ENCODE peak calls at places on chromosomes 12 and 14, in seven cellular contexts. One of them, this sample, is unnamed.

GRCh38 chr14:98345186-98345585 is 926.8 kb downstream of the BCL11B start:
- DNase-seq in naive thymus-derived CD8-positive, alpha-beta T cell: no peak
- DNase-seq in activated T-helper 1 cell treated with Interleukin-2 at 50 U/mL for 16 hours: no peak
- DNase-seq in psoas muscle: no peak
- DNase-seq in A549: no peak
- DNase-seq in activated CD4-positive, CD25-positive, alpha-beta regulatory T cell: no peak
- DNase-seq in cardiac septum: no peak
- DNase-seq in this sample: no peak

GRCh38 chr12:70247653-70248199 is 4.5 kb downstream of the CNOT2 start:
- DNase-seq in naive thymus-derived CD8-positive, alpha-beta T cell: no peak
- DNase-seq in activated T-helper 1 cell treated with Interleukin-2 at 50 U/mL for 16 hours: no peak
- DNase-seq in psoas muscle: no peak
- DNase-seq in A549: no peak
- DNase-seq in activated CD4-positive, CD25-positive, alpha-beta regulatory T cell: no peak
- DNase-seq in cardiac septum: no peak
- DNase-seq in this sample: no peak

GRCh38 chr12:78878447-78878846 is 13.9 kb downstream of the SYT1 start:
- DNase-seq in naive thymus-derived CD8-positive, alpha-beta T cell: no peak
- DNase-seq in activated T-helper 1 cell treated with Interleukin-2 at 50 U/mL for 16 hours: no peak
- DNase-seq in psoas muscle: no peak
- DNase-seq in A549: no peak
- DNase-seq in activated CD4-positive, CD25-positive, alpha-beta regulatory T cell: no peak
- DNase-seq in cardiac septum: no peak
- DNase-seq in this sample: no peak

GRCh38 chr12:117732761-117733160 is 236.0 kb downstream of the KSR2 start:
- DNase-seq in naive thymus-derived CD8-positive, alpha-beta T cell: no peak
- DNase-seq in activated T-helper 1 cell treated with Interleukin-2 at 50 U/mL for 16 hours: no peak
- DNase-seq in psoas muscle: no peak
- DNase-seq in A549: no peak
- DNase-seq in activated CD4-positive, CD25-positive, alpha-beta regulatory T cell: no peak
- DNase-seq in cardiac septum: no peak
- DNase-seq in this sample: no peak

GRCh38 chr12:92769124-92769901 is 66.5 kb downstream of the PLEKHG7 start:
- DNase-seq in naive thymus-derived CD8-positive, alpha-beta T cell: peak; percentile 4
- DNase-seq in activated T-helper 1 cell treated with Interleukin-2 at 50 U/mL for 16 hours: no peak
- DNase-seq in psoas muscle: no peak
- DNase-seq in A549: no peak
- DNase-seq in activated CD4-positive, CD25-positive, alpha-beta regulatory T cell: no peak
- DNase-seq in cardiac septum: no peak
- DNase-seq in this sample: no peak

GRCh38 chr14:106586098-106586704 is 1059.8 kb downstream of the TMEM121 start:
- DNase-seq in naive thymus-derived CD8-positive, alpha-beta T cell: peak; percentile 58
- DNase-seq in activated T-helper 1 cell treated with Interleukin-2 at 50 U/mL for 16 hours: peak; percentile 43
- DNase-seq in psoas muscle: no peak
- DNase-seq in A549: no peak
- DNase-seq in activated CD4-positive, CD25-positive, alpha-beta regulatory T cell: peak; percentile 18
- DNase-seq in cardiac septum: peak; percentile 80
- DNase-seq in this sample: no peak

GRCh38 chr14:101481557-101481956 is 79.7 kb upstream of the DIO3 start:
- DNase-seq in naive thymus-derived CD8-positive, alpha-beta T cell: no peak
- DNase-seq in activated T-helper 1 cell treated with Interleukin-2 at 50 U/mL for 16 hours: no peak
- DNase-seq in psoas muscle: peak; percentile 8
- DNase-seq in A549: no peak
- DNase-seq in activated CD4-positive, CD25-positive, alpha-beta regulatory T cell: no peak
- DNase-seq in cardiac septum: peak; percentile 9
- DNase-seq in this sample: no peak

GRCh38 chr14:65478596-65478995 is 66.1 kb downstream of the FUT8 start:
- DNase-seq in naive thymus-derived CD8-positive, alpha-beta T cell: peak; percentile 11
- DNase-seq in activated T-helper 1 cell treated with Interleukin-2 at 50 U/mL for 16 hours: no peak
- DNase-seq in psoas muscle: no peak
- DNase-seq in A549: no peak
- DNase-seq in activated CD4-positive, CD25-positive, alpha-beta regulatory T cell: no peak
- DNase-seq in cardiac septum: no peak
- DNase-seq in this sample: no peak

GRCh38 chr14:35342160-35343010 is 50.2 kb downstream of the PSMA6 start:
- DNase-seq in naive thymus-derived CD8-positive, alpha-beta T cell: no peak
- DNase-seq in activated T-helper 1 cell treated with Interleukin-2 at 50 U/mL for 16 hours: no peak
- DNase-seq in psoas muscle: peak; percentile 92
- DNase-seq in A549: no peak
- DNase-seq in activated CD4-positive, CD25-positive, alpha-beta regulatory T cell: no peak
- DNase-seq in cardiac septum: no peak
- DNase-seq in this sample: no peak

GRCh38 chr12:55467836-55468235 is 2.1 kb downstream of the OR6C70 start:
- DNase-seq in naive thymus-derived CD8-positive, alpha-beta T cell: no peak
- DNase-seq in activated T-helper 1 cell treated with Interleukin-2 at 50 U/mL for 16 hours: no peak
- DNase-seq in psoas muscle: no peak
- DNase-seq in A549: no peak
- DNase-seq in activated CD4-positive, CD25-positive, alpha-beta regulatory T cell: no peak
- DNase-seq in cardiac septum: no peak
- DNase-seq in this sample: no peak

GRCh38 chr12:127723236-127723635 is 543.7 kb upstream of the TMEM132C start:
- DNase-seq in naive thymus-derived CD8-positive, alpha-beta T cell: no peak
- DNase-seq in activated T-helper 1 cell treated with Interleukin-2 at 50 U/mL for 16 hours: no peak
- DNase-seq in psoas muscle: no peak
- DNase-seq in A549: no peak
- DNase-seq in activated CD4-positive, CD25-positive, alpha-beta regulatory T cell: no peak
- DNase-seq in cardiac septum: no peak
- DNase-seq in this sample: no peak

GRCh38 chr12:122399592-122400373 is 22.7 kb downstream of the CLIP1 start:
- DNase-seq in naive thymus-derived CD8-positive, alpha-beta T cell: peak; percentile 70
- DNase-seq in activated T-helper 1 cell treated with Interleukin-2 at 50 U/mL for 16 hours: no peak
- DNase-seq in psoas muscle: peak; percentile 88
- DNase-seq in A549: peak; percentile 91
- DNase-seq in activated CD4-positive, CD25-positive, alpha-beta regulatory T cell: peak; percentile 30
- DNase-seq in cardiac septum: peak; percentile 82
- DNase-seq in this sample: peak; percentile 81

GRCh38 chr14:90676356-90676755 is 139.9 kb downstream of the TTC7B start:
- DNase-seq in naive thymus-derived CD8-positive, alpha-beta T cell: no peak
- DNase-seq in activated T-helper 1 cell treated with Interleukin-2 at 50 U/mL for 16 hours: no peak
- DNase-seq in psoas muscle: no peak
- DNase-seq in A549: no peak
- DNase-seq in activated CD4-positive, CD25-positive, alpha-beta regulatory T cell: no peak
- DNase-seq in cardiac septum: no peak
- DNase-seq in this sample: no peak

GRCh38 chr12:82146740-82147139 is 211.4 kb downstream of the CCDC59 start:
- DNase-seq in naive thymus-derived CD8-positive, alpha-beta T cell: no peak
- DNase-seq in activated T-helper 1 cell treated with Interleukin-2 at 50 U/mL for 16 hours: no peak
- DNase-seq in psoas muscle: no peak
- DNase-seq in A549: no peak
- DNase-seq in activated CD4-positive, CD25-positive, alpha-beta regulatory T cell: no peak
- DNase-seq in cardiac septum: no peak
- DNase-seq in this sample: no peak

GRCh38 chr12:6540181-6540877 is 6.0 kb downstream of the GAPDH start:
- DNase-seq in naive thymus-derived CD8-positive, alpha-beta T cell: peak; percentile 41
- DNase-seq in activated T-helper 1 cell treated with Interleukin-2 at 50 U/mL for 16 hours: peak; percentile 42
- DNase-seq in psoas muscle: peak; percentile 95
- DNase-seq in A549: peak; percentile 87
- DNase-seq in activated CD4-positive, CD25-positive, alpha-beta regulatory T cell: no peak
- DNase-seq in cardiac septum: peak; percentile 91
- DNase-seq in this sample: peak; percentile 87